ENCODE peak calls at places on chromosomes 4 and X, in six cellular contexts. V is ovary, O is GM20000, A is right atrium auricular region, P is neural progenitor cell, B is tibial nerve. G is an unnamed sample.

GRCh38 chr4:75547647-75548387 is 8.0 kb upstream of the ODAPH start:
- DNase-seq in V (peak), O (no peak), A (peak), P (no peak), B (peak), G (no peak)

GRCh38 chr4:103026868-103027267 is 7.4 kb upstream of the SLC9B1 start:
- DNase-seq in V (no peak), O (no peak), A (no peak), P (no peak), B (no peak), G (no peak)

GRCh38 chr4:120841580-120841979 is 80.9 kb downstream of the PRDM5 start:
- DNase-seq in V (no peak), O (no peak), A (no peak), P (no peak), B (no peak), G (no peak)

GRCh38 chr4:183146478-183146877 is 47.4 kb downstream of the WWC2 start:
- DNase-seq in V (no peak), O (no peak), A (no peak), P (no peak), B (no peak), G (no peak)

GRCh38 chr4:121139533-121140222 is 24.4 kb downstream of the TNIP3 start:
- DNase-seq in V (no peak), O (peak), A (no peak), P (no peak), B (no peak), G (peak)

GRCh38 chr4:2667428-2667827 is 88.7 kb downstream of the TNIP2 start:
- DNase-seq in V (no peak), O (no peak), A (no peak), P (no peak), B (no peak), G (no peak)

GRCh38 chrX:526295-527224 is 104.0 kb upstream of the SHOX start:
- DNase-seq in V (no peak), O (no peak), A (no peak), P (no peak), B (no peak), G (no peak)

GRCh38 chrX:75273483-75273882 is 402 bp upstream of the UPRT start:
- DNase-seq in V (no peak), O (no peak), A (no peak), P (no peak), B (peak), G (no peak)

GRCh38 chr4:137678796-137679195 is 146.5 kb upstream of the PCDH18 start:
- DNase-seq in V (no peak), O (no peak), A (no peak), P (no peak), B (no peak), G (no peak)

GRCh38 chr4:169009281-169010124 is 552 bp downstream of the CBR4 start:
- DNase-seq in V (peak), O (peak), A (peak), P (peak), B (peak), G (peak)

GRCh38 chr4:169008478-169008877 is 1.6 kb downstream of the CBR4 start:
- DNase-seq in V (no peak), O (no peak), A (no peak), P (peak), B (no peak), G (no peak)

GRCh38 chr4:169010125-169011023 is at the start of gene CBR4:
- DNase-seq in V (peak), O (peak), A (peak), P (peak), B (peak), G (peak)

GRCh38 chr4:169000315-169000714 is 9.7 kb downstream of the CBR4 start:
- DNase-seq in V (no peak), O (no peak), A (no peak), P (no peak), B (no peak), G (no peak)

DNA sequence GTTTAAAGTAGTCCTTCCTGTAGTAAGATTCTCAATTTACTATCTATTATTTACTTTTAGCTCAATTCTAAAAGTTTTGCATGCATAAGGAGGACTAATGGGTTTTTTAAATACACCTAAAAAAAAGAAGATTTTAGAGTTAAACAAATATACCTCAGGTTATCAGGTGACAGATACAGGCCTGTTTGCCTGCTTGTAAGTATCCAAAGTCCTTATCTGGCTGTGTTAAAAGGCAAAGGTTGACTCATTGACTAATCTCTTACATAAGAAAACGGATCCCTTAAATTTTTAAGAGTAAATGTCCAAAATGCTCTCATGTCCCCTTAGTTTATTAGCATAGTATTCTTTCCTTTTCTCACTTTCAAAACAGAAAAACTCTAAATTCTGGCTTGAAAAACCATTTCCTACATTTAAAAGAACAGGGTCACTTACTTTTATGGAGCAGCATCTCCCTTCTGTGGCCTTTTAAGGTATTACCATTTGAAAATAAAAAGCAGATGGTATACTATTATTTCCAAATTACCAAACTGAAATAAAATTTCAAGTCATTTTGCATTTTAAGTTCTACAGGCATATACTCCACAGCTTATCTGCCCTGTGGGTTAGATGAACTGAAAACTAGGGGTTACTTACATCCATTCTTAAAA is 4.5 kb downstream of the CBR4 start:
- DNase-seq in V (no peak), O (no peak), A (no peak), P (no peak), B (no peak), G (no peak)
- TF ChIP-seq CTCF in V (no peak), O (no peak), A (peak), P (peak), B (peak), G (no peak)

DNA sequence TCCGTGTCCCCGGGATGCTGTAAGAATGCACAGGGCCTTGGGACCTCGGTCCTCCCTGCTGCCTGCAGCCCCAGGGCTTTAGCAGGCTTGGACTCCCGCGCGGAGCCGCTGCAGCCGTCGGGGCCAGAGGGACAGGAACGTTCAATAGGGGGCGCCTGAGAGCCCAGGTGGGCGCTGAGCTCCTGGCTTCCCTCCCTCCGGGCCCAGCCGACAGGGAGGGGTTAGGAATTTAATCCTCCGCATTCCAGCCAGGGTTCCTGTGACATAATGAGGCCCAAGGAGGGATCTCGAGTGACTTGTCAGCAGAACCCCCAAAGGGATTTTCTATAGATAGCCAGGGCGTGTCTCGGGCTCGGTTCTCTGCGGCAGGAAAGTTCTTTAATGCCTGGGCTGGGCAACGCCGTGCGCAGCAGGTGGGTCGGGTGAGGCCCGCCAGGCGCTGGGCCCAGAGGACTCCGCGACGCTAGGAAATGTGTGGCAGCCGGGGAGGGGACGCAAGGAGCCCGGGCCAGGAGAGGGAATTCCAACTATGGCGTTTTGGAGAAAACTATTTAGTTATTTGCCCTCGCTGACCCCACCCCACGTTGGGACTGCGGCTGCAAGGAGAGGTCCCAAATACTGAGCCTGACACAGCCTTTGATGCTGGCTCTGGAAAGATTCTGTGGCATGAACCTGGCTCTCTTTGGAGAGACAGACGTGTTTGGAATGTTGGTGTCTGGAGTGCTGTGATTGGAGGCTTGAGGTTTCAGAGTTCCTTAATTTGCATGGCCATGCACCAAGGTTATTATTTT is 285.2 kb upstream of the GATB start:
- DNase-seq in V (peak), O (peak), A (no peak), P (peak), B (no peak), G (peak)
- TF ChIP-seq CTCF in V (no peak), O (peak), A (peak), P (peak), B (peak), G (peak)

GRCh38 chrX:51456246-51456645 is 40.1 kb downstream of the NUDT11 start:
- DNase-seq in V (no peak), O (no peak), A (no peak), P (no peak), B (no peak), G (no peak)

GRCh38 chrX:51456814-51457213 is 39.6 kb downstream of the NUDT11 start:
- DNase-seq in V (no peak), O (no peak), A (no peak), P (peak), B (no peak), G (no peak)

GRCh38 chrX:51463322-51463721 is 33.1 kb downstream of the NUDT11 start:
- DNase-seq in V (no peak), O (no peak), A (no peak), P (no peak), B (no peak), G (no peak)

GRCh38 chrX:51461053-51462050 is 35.0 kb downstream of the NUDT11 start:
- DNase-seq in V (no peak), O (peak), A (no peak), P (peak), B (peak), G (peak)

GRCh38 chrX:51459125-51459524 is 37.3 kb downstream of the NUDT11 start:
- DNase-seq in V (no peak), O (no peak), A (no peak), P (peak), B (no peak), G (no peak)
- TF ChIP-seq CTCF in V (no peak), O (no peak), A (peak), P (peak), B (no peak), G (peak)

GRCh38 chrX:16436348-16437188 is 213.4 kb upstream of the S100G start:
- DNase-seq in V (peak), O (peak), A (peak), P (peak), B (peak), G (peak)
- TF ChIP-seq CTCF in V (no peak), O (peak), A (peak), P (peak), B (peak), G (peak)

DNA sequence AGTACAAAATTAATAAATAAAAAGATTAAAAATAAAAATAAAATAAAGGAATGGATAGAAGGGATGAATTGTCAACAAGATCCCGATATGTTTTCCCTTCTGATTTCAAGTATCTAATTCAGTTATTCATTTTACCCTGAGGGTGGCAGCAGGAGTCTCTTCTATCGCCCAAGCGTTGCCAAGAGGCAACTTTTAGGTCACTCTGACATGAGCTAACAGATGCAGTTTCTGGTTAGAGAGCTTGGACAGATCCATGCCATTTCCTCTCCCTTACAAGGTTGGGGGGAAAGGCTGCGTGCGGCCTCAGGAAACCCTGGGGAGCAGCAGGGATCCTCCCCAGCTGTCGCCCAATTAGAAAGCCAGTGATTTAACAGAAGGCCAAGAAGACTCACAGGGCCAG is 35.3 kb upstream of the WAS start:
- DNase-seq in V (peak), O (peak), A (peak), P (peak), B (peak), G (peak)
- TF ChIP-seq CTCF in V (no peak), O (no peak), A (peak), P (peak), B (no peak), G (peak)

GRCh38 chrX:153768311-153769157 is 4.5 kb downstream of the PLXNB3 start:
- DNase-seq in V (no peak), O (peak), A (no peak), P (no peak), B (no peak), G (no peak)
- TF ChIP-seq CTCF in V (no peak), O (no peak), A (no peak), P (no peak), B (peak), G (peak)

DNA sequence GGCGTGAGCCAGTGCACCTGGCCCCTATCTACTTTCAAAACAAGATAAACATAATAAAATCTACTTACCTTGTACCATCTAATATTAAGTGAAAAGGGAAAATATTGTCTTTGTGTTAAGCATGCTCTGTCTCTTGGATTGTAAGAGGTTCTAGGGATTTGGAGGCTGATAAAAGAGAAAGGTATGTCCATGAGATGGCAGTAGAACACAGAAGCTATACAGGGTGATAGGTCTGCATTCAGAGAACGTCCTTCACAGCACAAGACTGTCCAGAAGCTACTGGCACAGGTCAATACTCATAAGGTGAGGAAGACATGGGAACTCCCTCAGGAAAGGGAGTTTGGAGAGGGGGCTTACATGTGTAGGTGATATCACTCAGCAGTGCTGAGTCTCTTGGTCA is 135.5 kb downstream of the TMEM47 start:
- DNase-seq in V (no peak), O (no peak), A (no peak), P (peak), B (no peak), G (no peak)
- TF ChIP-seq CTCF in V (no peak), O (no peak), A (no peak), P (peak), B (no peak), G (no peak)

DNA sequence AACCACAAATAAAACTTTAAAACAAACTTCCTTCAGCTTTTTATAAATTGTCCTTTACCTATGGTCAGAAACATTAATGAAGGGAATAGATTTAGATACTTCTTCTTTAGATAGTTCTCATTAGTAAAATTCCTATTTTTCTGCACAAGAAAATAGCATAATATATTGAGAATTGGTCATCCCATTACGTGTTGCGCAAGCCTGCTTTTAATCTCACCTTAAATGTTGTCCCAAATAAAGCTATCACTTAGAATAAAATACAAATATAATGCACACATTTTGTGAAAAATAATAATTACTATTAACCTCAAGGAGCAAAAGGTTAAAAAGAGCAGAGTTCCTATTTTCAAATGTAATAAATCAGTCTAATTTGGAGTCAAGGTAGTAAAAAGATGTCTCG is 95.2 kb upstream of the TTC29 start:
- DNase-seq in V (no peak), O (no peak), A (no peak), P (no peak), B (no peak), G (no peak)
- TF ChIP-seq CTCF in V (no peak), O (no peak), A (no peak), P (no peak), B (no peak), G (no peak)

DNA sequence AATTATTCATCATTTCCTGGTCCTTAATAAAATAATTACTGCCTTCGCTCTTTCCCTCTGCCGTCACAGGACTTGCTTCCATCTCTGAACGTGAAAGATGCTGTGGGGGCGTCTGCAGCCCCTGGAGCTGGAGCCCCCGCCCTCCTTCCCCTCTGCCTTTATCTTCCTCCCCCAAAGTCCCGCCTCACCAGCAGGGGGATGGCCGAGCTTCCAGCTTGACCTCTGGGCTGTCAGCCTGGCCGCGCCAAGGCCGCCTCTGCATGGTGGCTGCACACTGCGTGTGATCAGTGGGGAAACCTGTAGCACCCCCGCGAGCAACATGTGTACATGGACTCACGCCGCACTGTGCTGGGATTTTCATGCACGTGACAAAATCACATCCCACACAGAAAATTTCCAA is 26.4 kb upstream of the PSAPL1 start:
- DNase-seq in V (no peak), O (no peak), A (no peak), P (peak), B (no peak), G (no peak)
- TF ChIP-seq CTCF in V (no peak), O (no peak), A (no peak), P (peak), B (no peak), G (no peak)